ENCODE peak calls at places on chromosomes 1 and 21, in five cellular contexts. B, P, Z, I and N are unnamed samples.
A peak's percentile ranks its signal among the peaks of the same experiment; 100 is the strongest.

GRCh38 chr1:185934476-185935189 is 200.4 kb downstream of the HMCN1 start:
- DNase-seq in P (no peak), I (no peak), B (no peak), Z (peak; percentile 44), N (no peak)

GRCh38 chr21:44443891-44444285 is 11.4 kb upstream of the LRRC3 start:
- DNase-seq in Z (no peak), B (no peak), I (no peak), P (no peak), N (no peak)

GRCh38 chr1:231165371-231165770 is 3.5 kb downstream of the TRIM67 start:
- DNase-seq in P (no peak), B (no peak), I (no peak), Z (no peak), N (no peak)

GRCh38 chr1:27031235-27032118 is 18.8 kb upstream of the TENT5B start:
- DNase-seq in I (no peak), Z (peak; percentile 72), P (no peak), B (no peak), N (no peak)

GRCh38 chr1:17075470-17076255 is 21.8 kb upstream of the SDHB start:
- DNase-seq in P (peak; percentile 62), B (peak; percentile 48), I (peak; percentile 35), Z (peak; percentile 35), N (no peak)

GRCh38 chr21:42120056-42120903 is 49.2 kb downstream of the UMODL1 start:
- DNase-seq in B (no peak), I (peak; percentile 95), P (no peak), Z (no peak), N (no peak)

GRCh38 chr1:16206547-16207317 is 5.7 kb downstream of the ARHGEF19 start:
- DNase-seq in Z (peak; percentile 99), B (peak; percentile 97), P (peak; percentile 97), I (peak; percentile 95), N (peak; percentile 98)

GRCh38 chr1:19113362-19114092 is 96.5 kb downstream of the UBR4 start:
- DNase-seq in I (peak; percentile 42), B (peak; percentile 62), P (peak; percentile 63), Z (peak; percentile 65), N (no peak)

GRCh38 chr1:170765712-170766330 is 101.9 kb downstream of the PRRX1 start:
- DNase-seq in Z (no peak), B (no peak), P (no peak), I (no peak), N (no peak)

GRCh38 chr1:30704765-30705509 is 18.4 kb downstream of the MATN1 start:
- DNase-seq in B (no peak), P (no peak), I (no peak), Z (no peak), N (no peak)

GRCh38 chr1:99455760-99456159 is 190.2 kb upstream of the PALMD start:
- DNase-seq in B (no peak), I (no peak), Z (no peak), P (no peak), N (no peak)

GRCh38 chr21:36125513-36126121 is 9.3 kb upstream of the CBR3 start:
- DNase-seq in Z (peak; percentile 62), I (peak; percentile 63), B (peak; percentile 76), P (peak; percentile 76), N (no peak)

GRCh38 chr1:97457446-97458089 is 463.3 kb downstream of the DPYD start:
- DNase-seq in P (no peak), B (no peak), Z (no peak), I (no peak), N (no peak)

GRCh38 chr1:78743626-78744025 is 94.0 kb downstream of the IFI44 start:
- DNase-seq in I (no peak), B (no peak), P (no peak), Z (peak; percentile 49), N (no peak)

GRCh38 chr1:17439250-17440073 is at the start of gene RCC2:
- DNase-seq in Z (peak; percentile 78), P (peak; percentile 76), B (peak; percentile 86), I (peak; percentile 89), N (no peak)

GRCh38 chr1:200625381-200625824 is 4.9 kb upstream of the KIF14 start:
- DNase-seq in I (no peak), P (no peak), Z (peak; percentile 12), B (no peak), N (no peak)

GRCh38 chr1:9010781-9011323 is 15.4 kb downstream of the SLC2A7 start:
- DNase-seq in I (peak; percentile 38), Z (no peak), P (no peak), B (no peak), N (no peak)

GRCh38 chr1:67464741-67465140 is 34.5 kb upstream of the SERBP1 start:
- DNase-seq in P (no peak), Z (no peak), I (no peak), B (no peak), N (no peak)

GRCh38 chr1:19872190-19872589 is 10.0 kb upstream of the OTUD3 start:
- DNase-seq in B (peak; percentile 20), P (no peak), Z (peak; percentile 55), I (peak; percentile 42), N (no peak)

GRCh38 chr1:212944209-212944901 is 6.0 kb upstream of the VASH2 start:
- DNase-seq in P (no peak), Z (no peak), I (peak; percentile 91), B (no peak), N (no peak)

GRCh38 chr1:212575333-212575732 is 33.2 kb upstream of the ATF3 start:
- DNase-seq in P (no peak), B (no peak), I (no peak), Z (no peak), N (no peak)

GRCh38 chr1:206821493-206821892 is 43.9 kb upstream of the IL20 start:
- DNase-seq in Z (no peak), P (no peak), I (no peak), B (no peak), N (no peak)

GRCh38 chr1:169483500-169483966 is 2.2 kb downstream of the SLC19A2 start:
- DNase-seq in P (no peak), Z (peak; percentile 39), I (no peak), B (no peak), N (no peak)

GRCh38 chr1:230661976-230662375 is 19.7 kb downstream of the COG2 start:
- DNase-seq in B (no peak), Z (no peak), P (no peak), I (no peak), N (no peak)

GRCh38 chr1:74368335-74368734 is 133.1 kb downstream of the TNNI3K start:
- DNase-seq in P (no peak), B (no peak), Z (no peak), I (no peak), N (no peak)

GRCh38 chr1:32885691-32886011 is 640 bp upstream of the HPCA start:
- DNase-seq in Z (no peak), B (no peak), I (no peak), P (no peak), N (no peak)

GRCh38 chr1:44293761-44294315 is 61.2 kb downstream of the ERI3 start:
- DNase-seq in I (no peak), P (no peak), B (no peak), Z (no peak), N (no peak)

GRCh38 chr1:6871300-6871972 is 86.2 kb downstream of the CAMTA1 start:
- DNase-seq in I (no peak), Z (no peak), P (no peak), B (no peak), N (no peak)